ENCODE peak calls at places on chromosomes 16 and 17, in eight cellular contexts. H is HCT116, A is transverse colon, Q is uterus, L is heart left ventricle, P is adrenal gland, Z is IMR-90, U is HepG2. X is an unnamed sample.

GRCh38 chr16:84794626-84795025 is 25.2 kb upstream of the CRISPLD2 start:
- DNase-seq in H (no peak), A (no peak), Q (no peak), L (no peak), P (no peak), Z (peak; percentile 19), U (no peak), X (no peak)

GRCh38 chr16:525520-526180 is 1.9 kb upstream of the CAPN15 start:
- DNase-seq in H (peak; percentile 57), A (no peak), Q (no peak), L (no peak), P (peak; percentile 58), Z (peak; percentile 92), U (no peak), X (peak; percentile 76)

GRCh38 chr16:74309789-74310781 is 13.5 kb downstream of the PSMD7 start:
- DNase-seq in H (peak; percentile 41), A (no peak), Q (no peak), L (no peak), P (peak; percentile 47), Z (peak; percentile 56), U (peak; percentile 62), X (peak; percentile 66)

GRCh38 chr17:8606415-8606814 is 24.1 kb downstream of the MYH10 start:
- DNase-seq in H (no peak), A (no peak), Q (no peak), L (peak; percentile 42), P (no peak), Z (no peak), U (no peak), X (no peak)

GRCh38 chr17:67050066-67050465 is 5.7 kb downstream of the CACNG1 start:
- DNase-seq in H (no peak), A (no peak), Q (no peak), L (no peak), P (no peak), Z (no peak), U (no peak), X (no peak)

GRCh38 chr17:61325382-61326073 is 74.1 kb upstream of the TBX2 start:
- DNase-seq in H (no peak), A (no peak), Q (no peak), L (no peak), P (no peak), Z (peak; percentile 81), U (no peak), X (no peak)

GRCh38 chr16:11032922-11033291 is 88.5 kb downstream of the CLEC16A start:
- DNase-seq in H (no peak), A (peak; percentile 26), Q (peak; percentile 86), L (peak; percentile 53), P (peak; percentile 33), Z (peak; percentile 80), U (no peak), X (no peak)

GRCh38 chr17:53630115-53630514 is 192.6 kb upstream of the KIF2B start:
- DNase-seq in H (no peak), A (no peak), Q (no peak), L (no peak), P (no peak), Z (no peak), U (no peak), X (no peak)

GRCh38 chr17:45406107-45406506 is 26.6 kb downstream of the ARHGAP27 start:
- DNase-seq in H (no peak), A (no peak), Q (no peak), L (no peak), P (no peak), Z (no peak), U (no peak), X (peak; percentile 64)

GRCh38 chr16:80433617-80434016 is 107.2 kb upstream of the DYNLRB2 start:
- DNase-seq in H (no peak), A (no peak), Q (no peak), L (no peak), P (no peak), Z (no peak), U (no peak), X (peak; percentile 4)

DNA sequence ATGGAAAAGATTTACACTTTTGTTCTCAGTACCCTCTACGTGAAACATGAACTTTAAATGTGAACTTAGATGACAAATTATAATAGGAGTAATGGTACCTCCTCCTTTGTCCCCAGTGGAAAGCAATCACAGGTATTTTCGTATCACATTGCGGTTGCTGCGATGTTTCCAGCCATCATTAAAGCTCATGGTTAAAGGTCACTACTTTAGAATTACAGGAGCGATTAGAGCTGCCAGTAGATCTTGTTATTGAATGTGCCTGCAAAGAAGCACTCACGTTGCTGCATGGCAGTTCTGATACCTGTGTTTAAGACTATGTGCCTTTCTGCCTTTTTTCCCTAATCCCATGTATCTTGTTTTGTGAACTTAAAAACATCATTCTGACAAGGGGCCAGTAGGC is 301.0 kb downstream of the CPPED1 start:
- DNase-seq in H (no peak), A (no peak), Q (no peak), L (no peak), P (no peak), Z (no peak), U (no peak), X (no peak)
- H3K4me3 ChIP-seq in H (no peak overlapping the region), A (no peak overlapping the region), Q (no peak overlapping the region), L (no peak overlapping the region), P (no peak overlapping the region), Z (no peak overlapping the region), U (no peak overlapping the region), X (no peak overlapping the region)

GRCh38 chr16:69225136-69225535 is 38.2 kb downstream of the SNTB2 start:
- DNase-seq in H (no peak), A (no peak), Q (no peak), L (no peak), P (no peak), Z (no peak), U (no peak), X (no peak)

GRCh38 chr16:69223882-69224281 is 36.9 kb downstream of the SNTB2 start:
- DNase-seq in H (no peak), A (no peak), Q (no peak), L (no peak), P (no peak), Z (peak; percentile 79), U (no peak), X (no peak)
- TF ChIP-seq POLR2A in H (no peak), A (no peak), Q (no peak), L (no peak), P (no peak), Z (no peak), U (no peak), X (no peak)

GRCh38 chr17:75842411-75842810 is 1.8 kb downstream of the UNC13D start:
- DNase-seq in H (no peak), A (no peak), Q (no peak), L (no peak), P (no peak), Z (no peak), U (no peak), X (no peak)
- H3K4me3 ChIP-seq in H (no peak overlapping the region), A (no peak overlapping the region), Q (no peak overlapping the region), L (no peak overlapping the region), P (no peak overlapping the region), Z (no peak overlapping the region), U (no peak overlapping the region), X (no peak overlapping the region)

GRCh38 chr17:50393700-50394099 is 3.6 kb downstream of the LRRC59 start:
- DNase-seq in H (no peak), A (no peak), Q (no peak), L (no peak), P (no peak), Z (no peak), U (no peak), X (no peak)

GRCh38 chr17:50394711-50395110 is 2.6 kb downstream of the LRRC59 start:
- DNase-seq in H (no peak), A (no peak), Q (no peak), L (no peak), P (no peak), Z (no peak), U (no peak), X (no peak)

GRCh38 chr17:50397111-50397918 is at the start of gene LRRC59:
- DNase-seq in H (peak; percentile 77), A (peak; percentile 94), Q (peak; percentile 85), L (peak; percentile 90), P (peak; percentile 89), Z (peak; percentile 82), U (peak; percentile 81), X (peak; percentile 87)

GRCh38 chr17:50397919-50398285 is 579 bp upstream of the LRRC59 start:
- DNase-seq in H (no peak), A (no peak), Q (no peak), L (no peak), P (no peak), Z (no peak), U (no peak), X (no peak)

GRCh38 chr17:50396261-50397110 is 837 bp downstream of the LRRC59 start:
- DNase-seq in H (no peak), A (peak; percentile 73), Q (peak; percentile 42), L (no peak), P (peak; percentile 92), Z (peak; percentile 56), U (peak; percentile 38), X (peak; percentile 61)
- TF ChIP-seq POLR2A in H (no peak), A (peak; percentile 15), Q (no peak), L (no peak), P (peak; percentile 66), Z (no peak), U (no peak), X (no peak)

GRCh38 chr17:15281909-15282308 is 16.8 kb upstream of the PMP22 start:
- DNase-seq in H (no peak), A (no peak), Q (no peak), L (no peak), P (no peak), Z (no peak), U (no peak), X (no peak)

GRCh38 chr17:15273141-15273793 is 8.1 kb upstream of the PMP22 start:
- DNase-seq in H (no peak), A (no peak), Q (peak; percentile 62), L (no peak), P (no peak), Z (peak; percentile 98), U (no peak), X (no peak)

GRCh38 chr17:15279011-15279477 is 13.9 kb upstream of the PMP22 start:
- DNase-seq in H (no peak), A (no peak), Q (no peak), L (no peak), P (no peak), Z (peak; percentile 97), U (no peak), X (no peak)

GRCh38 chr17:15274017-15274416 is 8.9 kb upstream of the PMP22 start:
- DNase-seq in H (no peak), A (no peak), Q (no peak), L (no peak), P (no peak), Z (no peak), U (no peak), X (no peak)

DNA sequence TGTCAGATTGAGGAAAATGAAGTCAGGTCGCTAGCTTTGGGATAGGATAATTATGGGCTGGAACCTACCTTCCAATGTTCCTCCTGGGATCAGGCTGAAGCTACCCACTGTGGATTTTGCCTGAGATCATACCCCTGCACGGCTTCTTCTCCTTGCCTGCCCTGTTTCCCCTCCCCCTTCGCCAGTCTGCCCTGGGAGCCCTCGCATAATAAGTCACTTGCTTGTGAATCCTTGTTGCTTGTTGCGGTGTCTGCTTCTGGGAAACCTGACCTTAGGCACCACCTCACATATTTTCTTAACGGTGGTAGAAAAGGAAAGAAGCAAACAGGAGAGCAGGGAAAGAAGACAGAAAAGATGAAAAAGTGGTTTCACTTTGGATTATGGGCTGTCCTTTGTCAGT is 13.3 kb upstream of the PMP22 start:
- DNase-seq in H (no peak), A (no peak), Q (no peak), L (no peak), P (no peak), Z (no peak), U (no peak), X (no peak)
- H3K4me3 ChIP-seq in H (no peak overlapping the region), A (no peak overlapping the region), Q (no peak overlapping the region), L (no peak overlapping the region), P (no peak overlapping the region), Z (peak overlapping the region; percentile 27), U (no peak overlapping the region), X (no peak overlapping the region)

GRCh38 chr16:89164847-89165684 is 6.5 kb upstream of the CDH15 start:
- DNase-seq in H (no peak), A (no peak), Q (no peak), L (no peak), P (no peak), Z (no peak), U (no peak), X (no peak)
- TF ChIP-seq POLR2A in H (no peak), A (no peak), Q (no peak), L (no peak), P (no peak), Z (no peak), U (no peak), X (no peak)